ENCODE peak calls at places on chromosomes 7 and 10, in ten cellular contexts. N is adrenal gland, G is transverse colon, K is heart left ventricle, Q is body of pancreas, H is sigmoid colon, V is spleen, L is A549, Z is IMR-90, B is testis. I is an unnamed sample.

GRCh38 chr7:150734293-150734692 is 2.9 kb upstream of the GIMAP5 start:
- DNase-seq in N (no peak), G (no peak), K (no peak), Q (no peak), H (no peak), V (no peak), L (no peak), Z (no peak), B (no peak), I (no peak)

GRCh38 chr10:61642692-61643091 is 20.0 kb upstream of the CABCOCO1 start:
- DNase-seq in N (no peak), G (no peak), K (no peak), Q (no peak), H (no peak), V (no peak), L (no peak), Z (peak; percentile 82), B (no peak), I (no peak)

GRCh38 chr10:44125879-44126675 is 258.8 kb downstream of the CXCL12 start:
- DNase-seq in N (no peak), G (no peak), K (no peak), Q (no peak), H (peak; percentile 72), V (no peak), L (no peak), Z (peak; percentile 64), B (no peak), I (no peak)

GRCh38 chr7:59079-59825 is 133.1 kb upstream of the FAM20C start:
- DNase-seq in N (no peak), G (peak; percentile 2), K (peak; percentile 8), Q (peak; percentile 3), H (no peak), V (peak; percentile 25), L (no peak), Z (no peak), B (no peak), I (no peak)

GRCh38 chr10:14556285-14556956 is 218.3 kb downstream of the FAM107B start:
- DNase-seq in N (no peak), G (peak; percentile 56), K (no peak), Q (peak; percentile 46), H (no peak), V (peak; percentile 83), L (peak; percentile 24), Z (peak; percentile 23), B (no peak), I (no peak)

GRCh38 chr10:98790817-98791216 is 344.1 kb upstream of the HPS1 start:
- DNase-seq in N (no peak), G (no peak), K (no peak), Q (no peak), H (no peak), V (no peak), L (peak; percentile 7), Z (peak; percentile 12), B (no peak), I (no peak)

GRCh38 chr10:101189461-101190401 is 39.5 kb downstream of the LBX1 start:
- DNase-seq in N (no peak), G (no peak), K (no peak), Q (no peak), H (no peak), V (no peak), L (no peak), Z (no peak), B (no peak), I (no peak)

GRCh38 chr10:59880019-59880717 is 26.2 kb downstream of the CCDC6 start:
- DNase-seq in N (no peak), G (no peak), K (no peak), Q (no peak), H (no peak), V (no peak), L (no peak), Z (no peak), B (no peak), I (no peak)

GRCh38 chr10:48651293-48651692 is 33.4 kb upstream of the WDFY4 start:
- DNase-seq in N (no peak), G (no peak), K (no peak), Q (no peak), H (no peak), V (no peak), L (no peak), Z (no peak), B (no peak), I (no peak)

GRCh38 chr10:108090476-108091215 is 926.1 kb upstream of the SORCS1 start:
- DNase-seq in N (no peak), G (no peak), K (no peak), Q (no peak), H (no peak), V (peak; percentile 55), L (no peak), Z (no peak), B (no peak), I (no peak)

GRCh38 chr10:71517310-71518159 is 120.8 kb downstream of the CDH23 start:
- DNase-seq in N (no peak), G (no peak), K (no peak), Q (no peak), H (no peak), V (peak; percentile 62), L (no peak), Z (no peak), B (no peak), I (no peak)

GRCh38 chr7:22726345-22726848 is 603 bp upstream of the IL6 start:
- DNase-seq in N (peak; percentile 21), G (peak; percentile 34), K (no peak), Q (peak; percentile 44), H (peak; percentile 77), V (peak; percentile 84), L (peak; percentile 76), Z (peak; percentile 90), B (peak; percentile 54), I (peak; percentile 34)
- TF ChIP-seq POLR2A in N (no peak), G (no peak), K (no peak), Q (no peak), H (no peak), V (peak; percentile 7), L (no peak), Z (no peak), B (no peak), I (no peak)

GRCh38 chr7:157579425-157579824 is 242.6 kb downstream of the DNAJB6 start:
- DNase-seq in N (no peak), G (peak; percentile 57), K (no peak), Q (no peak), H (no peak), V (peak; percentile 60), L (no peak), Z (no peak), B (no peak), I (no peak)
- H3K9me3 ChIP-seq in N (no peaks in the 10 kb centered on the region), G (no peaks in the 10 kb centered on the region), K (no peaks in the 10 kb centered on the region), Q (no peaks in the 10 kb centered on the region), H (no peaks in the 10 kb centered on the region), V (no peaks in the 10 kb centered on the region), L (no peaks in the 10 kb centered on the region), Z (peaks cover 30% of the 10 kb centered on the region), B (no peaks in the 10 kb centered on the region), I (no peaks in the 10 kb centered on the region)

DNA sequence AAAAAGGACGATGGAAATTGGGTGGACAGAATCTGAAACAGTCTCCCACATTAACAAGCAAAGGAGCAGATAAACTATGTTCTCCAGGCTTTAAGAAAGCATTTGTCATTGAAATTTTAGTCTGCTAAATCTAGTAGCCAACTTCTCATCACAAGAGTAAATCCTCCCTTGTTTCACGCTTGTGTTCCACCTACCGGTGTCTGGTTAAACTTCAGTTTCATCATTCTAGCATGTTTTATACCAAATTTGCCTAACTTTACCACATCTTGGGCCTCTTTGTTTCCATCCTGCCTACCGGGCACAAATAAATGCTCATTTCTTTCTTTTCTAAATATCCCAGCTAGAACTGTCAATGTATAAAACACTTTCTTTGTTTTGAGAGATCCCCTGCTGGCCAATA is 5.8 kb downstream of the LIPA start:
- DNase-seq in N (no peak), G (no peak), K (no peak), Q (no peak), H (no peak), V (no peak), L (no peak), Z (no peak), B (no peak), I (no peak)
- H3K4me1 ChIP-seq in N (peaks cover 23% of the 10 kb centered on the region), G (no peaks in the 10 kb centered on the region), K (peaks cover 13% of the 10 kb centered on the region), Q (peaks cover 2% of the 10 kb centered on the region), H (no peaks in the 10 kb centered on the region), V (peaks cover 75% of the 10 kb centered on the region), L (peaks cover 19% of the 10 kb centered on the region), Z (peaks cover 6% of the 10 kb centered on the region), B (peaks cover 1% of the 10 kb centered on the region), I (peaks cover 16% of the 10 kb centered on the region)

DNA sequence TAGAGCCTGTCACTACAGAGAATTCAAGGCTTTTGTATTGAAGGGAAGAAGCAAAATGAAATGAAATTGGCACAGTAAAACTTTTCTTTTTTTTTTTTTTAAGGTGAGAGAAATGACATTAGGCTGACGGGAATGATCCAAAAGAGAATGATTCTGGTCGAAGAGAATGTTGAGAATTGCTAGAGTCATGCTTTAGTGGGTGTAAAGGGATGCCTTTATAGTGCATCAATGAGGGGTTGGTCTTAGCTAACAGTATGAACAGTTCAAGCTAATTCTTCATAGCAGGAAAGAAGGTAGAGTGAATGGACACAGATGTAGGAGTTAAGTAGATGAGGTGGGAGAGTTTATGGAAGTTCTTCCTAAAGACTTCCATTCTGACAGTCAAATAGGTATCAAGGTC is 32.3 kb upstream of the LSM8 start:
- DNase-seq in N (no peak), G (no peak), K (no peak), Q (no peak), H (no peak), V (no peak), L (no peak), Z (peak; percentile 28), B (no peak), I (no peak)
- TF ChIP-seq POLR2A in N (no peak), G (no peak), K (no peak), Q (no peak), H (no peak), V (no peak), L (no peak), Z (no peak), B (no peak), I (no peak)

I was measured in stomach.